ENCODE peak calls at places on chromosomes 16 and 17, in seven cellular contexts. T is H9, O is IMR-90, F is neuronal stem cell, X is mesendoderm, E is mesenchymal stem cell, G is trophoblast cell. U is an unnamed sample.

GRCh38 chr17:79830303-79830702 is 8.9 kb downstream of the CBX4 start:
- DNase-seq in T (peak), O (no peak), F (no peak), X (no peak), E (no peak), G (no peak), U (no peak)

GRCh38 chr17:71970312-71970711 is 150.5 kb upstream of the SOX9 start:
- DNase-seq in T (no peak), O (peak), F (no peak), X (peak), E (no peak), G (no peak), U (no peak)

GRCh38 chr17:27466376-27466747 is 10.1 kb downstream of the KSR1 start:
- DNase-seq in T (peak), O (no peak), F (no peak), X (no peak), E (no peak), G (no peak), U (no peak)

GRCh38 chr17:37701424-37702020 is 43.3 kb downstream of the HNF1B start:
- DNase-seq in T (peak), O (no peak), F (no peak), X (peak), E (no peak), G (no peak), U (peak)

GRCh38 chr16:64172652-64173051 is 949.2 kb downstream of the CDH11 start:
- DNase-seq in T (no peak), O (no peak), F (no peak), X (no peak), E (no peak), G (no peak), U (no peak)

GRCh38 chr17:4833941-4834501 is 881 bp downstream of the MINK1 start:
- DNase-seq in T (no peak), O (peak), F (no peak), X (peak), E (peak), G (no peak), U (no peak)

GRCh38 chr16:57277586-57277985 is 6.9 kb downstream of the PLLP start:
- DNase-seq in T (no peak), O (peak), F (no peak), X (no peak), E (peak), G (peak), U (no peak)

GRCh38 chr17:35460354-35460851 is 11.8 kb upstream of the SLFN13 start:
- DNase-seq in T (peak), O (no peak), F (peak), X (peak), E (no peak), G (peak), U (peak)

GRCh38 chr17:73722163-73722562 is 77.9 kb upstream of the SDK2 start:
- DNase-seq in T (no peak), O (no peak), F (no peak), X (peak), E (no peak), G (no peak), U (no peak)

GRCh38 chr16:17529982-17530760 is 59.4 kb upstream of the XYLT1 start:
- DNase-seq in T (no peak), O (no peak), F (no peak), X (peak), E (no peak), G (peak), U (no peak)

GRCh38 chr17:79747508-79748295 is 17.0 kb downstream of the ENPP7 start:
- DNase-seq in T (peak), O (no peak), F (no peak), X (peak), E (no peak), G (no peak), U (no peak)

GRCh38 chr16:89687092-89687940 is 827 bp downstream of the CDK10 start:
- DNase-seq in T (no peak), O (peak), F (no peak), X (peak), E (peak), G (peak), U (no peak)

GRCh38 chr16:30775381-30776099 is 11.5 kb downstream of the ZNF629 start:
- DNase-seq in T (peak), O (peak), F (peak), X (peak), E (peak), G (peak), U (peak)

GRCh38 chr16:17026600-17027242 is 444.0 kb downstream of the XYLT1 start:
- DNase-seq in T (no peak), O (no peak), F (no peak), X (no peak), E (no peak), G (no peak), U (no peak)

GRCh38 chr16:49200223-49200820 is 81.3 kb downstream of the CBLN1 start:
- DNase-seq in T (no peak), O (no peak), F (no peak), X (no peak), E (no peak), G (no peak), U (no peak)

GRCh38 chr16:49193596-49193995 is 88.0 kb downstream of the CBLN1 start:
- DNase-seq in T (no peak), O (no peak), F (no peak), X (no peak), E (no peak), G (no peak), U (no peak)

GRCh38 chr16:49189286-49189685 is 92.4 kb downstream of the CBLN1 start:
- DNase-seq in T (no peak), O (no peak), F (no peak), X (no peak), E (no peak), G (no peak), U (peak)

DNA sequence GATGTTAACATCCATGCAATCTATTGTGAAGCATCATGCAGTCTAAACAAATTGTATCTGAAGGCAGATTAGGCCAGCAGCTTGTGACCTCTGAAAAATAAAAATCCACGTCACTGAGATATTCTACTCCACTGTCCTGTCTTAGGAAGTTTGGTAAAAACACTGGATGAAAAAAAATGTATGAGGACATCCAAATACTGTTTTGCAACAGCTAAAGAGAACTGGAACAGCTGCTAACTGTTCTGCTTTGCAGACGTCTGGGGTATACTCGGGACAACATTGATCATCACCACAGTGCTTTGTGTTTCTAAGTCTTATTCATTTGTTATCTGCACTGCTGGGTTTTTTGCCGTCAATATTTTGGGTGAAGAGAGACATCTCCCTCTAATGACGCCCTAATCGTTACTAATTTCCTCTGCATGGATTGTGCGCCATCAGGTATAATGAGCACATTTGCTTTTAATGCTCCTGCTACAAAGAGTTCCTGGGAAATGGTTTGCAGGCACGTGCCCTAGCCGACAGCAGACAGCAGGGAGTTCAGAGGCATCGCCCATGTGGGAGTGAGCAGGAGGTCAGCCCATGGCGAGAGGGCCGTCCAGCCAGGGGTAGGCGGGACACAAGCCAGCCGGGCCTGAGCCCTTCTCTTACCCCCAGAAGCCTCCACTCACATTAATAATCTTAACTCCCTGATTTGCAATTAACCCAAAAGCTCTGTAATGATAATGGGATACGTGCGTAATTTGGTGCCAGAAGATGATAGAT is 87.0 kb downstream of the CBLN1 start:
- DNase-seq in T (no peak), O (no peak), F (no peak), X (no peak), E (no peak), G (no peak), U (no peak)
- H3K18ac ChIP-seq in T (no peak), O (no peak), F (no peak), X (no peak), E (no peak), G (no peak), U (no peak)

DNA sequence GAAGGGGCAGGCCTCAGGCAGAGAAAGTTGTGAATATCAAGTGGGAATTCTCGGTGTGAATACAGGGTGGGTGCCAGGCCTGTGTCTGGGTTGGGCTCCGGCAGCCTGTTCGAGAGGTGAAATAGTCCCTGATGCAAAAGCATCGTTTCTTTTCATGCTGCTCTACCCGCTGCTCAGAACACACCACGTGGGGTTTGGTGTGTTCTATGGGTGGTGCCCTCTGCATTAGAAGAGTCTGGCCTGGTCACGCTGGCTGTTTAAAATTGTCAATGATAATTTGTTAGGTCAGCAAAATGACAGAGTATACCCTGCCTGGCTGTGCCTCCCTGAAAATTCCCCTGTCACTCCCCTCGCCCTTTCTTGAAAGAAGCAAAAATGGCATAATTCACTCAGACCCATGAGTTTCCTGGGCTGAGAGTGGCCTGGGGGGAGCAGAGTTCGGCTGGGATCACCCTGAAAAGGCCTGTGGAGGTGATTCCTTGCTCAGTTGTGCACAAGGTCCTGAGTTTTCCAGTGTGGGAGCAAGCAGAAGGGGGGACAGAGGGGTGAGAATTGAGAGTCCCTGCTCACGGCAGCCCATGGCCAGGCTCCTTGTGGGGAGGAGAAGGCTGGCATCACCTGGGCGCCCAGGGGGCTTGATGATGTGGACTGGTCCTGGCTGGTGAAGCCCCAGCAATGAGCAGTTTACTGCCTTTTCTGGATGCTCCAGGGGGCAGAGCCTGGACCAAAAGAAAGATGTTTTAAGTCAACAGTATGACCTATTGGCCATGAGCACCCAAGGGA is 3.2 kb downstream of the CACNG5 start:
- DNase-seq in T (no peak), O (no peak), F (no peak), X (no peak), E (no peak), G (no peak), U (no peak)
- H3K18ac ChIP-seq in T (no peak), O (no peak), F (no peak), X (no peak), E (no peak), G (no peak), U (no peak)

GRCh38 chr17:17481860-17482259 is 5.1 kb downstream of the MED9 start:
- DNase-seq in T (no peak), O (no peak), F (no peak), X (no peak), E (no peak), G (no peak), U (no peak)

GRCh38 chr17:17480593-17481148 is 3.9 kb downstream of the MED9 start:
- DNase-seq in T (no peak), O (no peak), F (no peak), X (no peak), E (no peak), G (no peak), U (no peak)

GRCh38 chr17:17484451-17484899 is 7.7 kb downstream of the MED9 start:
- DNase-seq in T (no peak), O (peak), F (no peak), X (no peak), E (peak), G (no peak), U (no peak)

GRCh38 chr17:17487998-17488397 is 8.2 kb downstream of the RASD1 start:
- DNase-seq in T (no peak), O (no peak), F (no peak), X (no peak), E (no peak), G (no peak), U (no peak)

DNA sequence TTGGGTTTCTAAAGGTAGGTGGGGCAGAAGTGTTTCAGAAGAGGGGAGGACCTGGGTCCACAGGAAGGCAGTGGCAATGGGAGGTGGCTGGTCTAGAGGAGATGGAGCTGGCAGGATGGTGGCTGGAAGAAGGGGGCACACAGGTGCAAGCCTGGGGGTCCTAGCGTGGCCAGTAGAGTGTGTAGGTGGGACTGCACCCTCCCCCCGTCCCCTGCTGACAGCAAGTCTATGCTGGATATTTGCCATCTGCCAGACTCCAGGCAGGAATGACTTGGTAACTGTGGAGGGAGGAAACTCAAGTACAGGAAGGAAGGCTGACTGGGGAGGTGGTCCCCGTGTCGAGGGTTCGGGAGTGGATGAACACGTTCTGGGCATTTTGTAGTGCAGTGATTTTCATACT is 8.6 kb downstream of the MED9 start:
- DNase-seq in T (no peak), O (no peak), F (no peak), X (no peak), E (no peak), G (no peak), U (no peak)
- H3K18ac ChIP-seq in T (no peak), O (no peak), F (no peak), X (no peak), E (no peak), G (no peak), U (no peak)

GRCh38 chr16:81729451-81729850 is 49.6 kb upstream of the PLCG2 start:
- DNase-seq in T (peak), O (no peak), F (no peak), X (peak), E (no peak), G (no peak), U (peak)
- H3K18ac ChIP-seq in T (no peak), O (no peak), F (peak), X (no peak), E (no peak), G (peak), U (peak)

GRCh38 chr16:73921295-73921694 is 375.3 kb upstream of the PSMD7 start:
- DNase-seq in T (no peak), O (no peak), F (no peak), X (no peak), E (no peak), G (peak), U (no peak)
- H3K18ac ChIP-seq in T (no peak), O (no peak), F (no peak), X (no peak), E (no peak), G (no peak), U (no peak)